ENCODE peak calls at places on chromosomes 11 and 22, in nine cellular contexts. One of them, this sample, is unnamed.
A peak's percentile ranks its signal among the peaks of the same experiment; 100 is the strongest.

GRCh38 chr11:2652362-2652761 is 47.4 kb downstream of the KCNQ1OT1 start:
- DNase-seq in PC-3: no peak
- DNase-seq in kidney: peak; percentile 29
- DNase-seq in stomach: no peak
- DNase-seq in AG10803: no peak
- DNase-seq in GM10248: no peak
- DNase-seq in endothelial cell: no peak
- DNase-seq in RWPE1: no peak
- DNase-seq in fibroblast of lung: no peak
- DNase-seq in this sample: no peak

GRCh38 chr11:13269775-13270174 is 7.8 kb upstream of the BMAL1 start:
- DNase-seq in fibroblast of lung: no peak
- DNase-seq in AG10803: no peak
- DNase-seq in endothelial cell: no peak
- DNase-seq in stomach: no peak
- DNase-seq in kidney: no peak
- DNase-seq in GM10248: no peak
- DNase-seq in PC-3: peak; percentile 40
- DNase-seq in RWPE1: peak; percentile 16
- DNase-seq in this sample: peak; percentile 75

GRCh38 chr11:87097582-87097981 is 59.8 kb downstream of the TMEM135 start:
- DNase-seq in kidney: no peak
- DNase-seq in GM10248: peak; percentile 66
- DNase-seq in PC-3: peak; percentile 76
- DNase-seq in fibroblast of lung: peak; percentile 29
- DNase-seq in stomach: peak; percentile 57
- DNase-seq in AG10803: peak; percentile 15
- DNase-seq in RWPE1: peak; percentile 31
- DNase-seq in endothelial cell: peak; percentile 55
- DNase-seq in this sample: peak; percentile 51

GRCh38 chr11:57406337-57406904 is 16.0 kb upstream of the PRG2 start:
- DNase-seq in fibroblast of lung: peak; percentile 17
- DNase-seq in AG10803: peak; percentile 11
- DNase-seq in RWPE1: no peak
- DNase-seq in PC-3: peak; percentile 54
- DNase-seq in kidney: no peak
- DNase-seq in GM10248: peak; percentile 60
- DNase-seq in stomach: no peak
- DNase-seq in endothelial cell: no peak
- DNase-seq in this sample: no peak

GRCh38 chr11:13332124-13332523 is 54.5 kb downstream of the BMAL1 start:
- DNase-seq in stomach: no peak
- DNase-seq in PC-3: no peak
- DNase-seq in kidney: no peak
- DNase-seq in GM10248: no peak
- DNase-seq in fibroblast of lung: no peak
- DNase-seq in AG10803: no peak
- DNase-seq in endothelial cell: no peak
- DNase-seq in RWPE1: no peak
- DNase-seq in this sample: no peak

GRCh38 chr11:119717839-119718534 is 11.0 kb downstream of the NECTIN1 start:
- DNase-seq in stomach: no peak
- DNase-seq in fibroblast of lung: no peak
- DNase-seq in endothelial cell: no peak
- DNase-seq in RWPE1: no peak
- DNase-seq in kidney: no peak
- DNase-seq in PC-3: no peak
- DNase-seq in AG10803: no peak
- DNase-seq in GM10248: no peak
- DNase-seq in this sample: no peak

GRCh38 chr11:128776434-128777284 is 82.8 kb downstream of the FLI1 start:
- DNase-seq in PC-3: peak; percentile 47
- DNase-seq in kidney: peak; percentile 89
- DNase-seq in endothelial cell: peak; percentile 49
- DNase-seq in GM10248: peak; percentile 61
- DNase-seq in RWPE1: no peak
- DNase-seq in fibroblast of lung: peak; percentile 47
- DNase-seq in AG10803: peak; percentile 15
- DNase-seq in stomach: peak; percentile 49
- DNase-seq in this sample: peak; percentile 34

GRCh38 chr11:534592-535518 is 521 bp downstream of the HRAS start:
- DNase-seq in stomach: peak; percentile 52
- DNase-seq in kidney: peak; percentile 83
- DNase-seq in endothelial cell: peak; percentile 18
- DNase-seq in fibroblast of lung: peak; percentile 9
- DNase-seq in GM10248: no peak
- DNase-seq in RWPE1: peak; percentile 79
- DNase-seq in PC-3: peak; percentile 42
- DNase-seq in AG10803: peak; percentile 25
- DNase-seq in this sample: peak; percentile 97

GRCh38 chr22:31286360-31287255 is 5.7 kb downstream of the PIK3IP1 start:
- DNase-seq in GM10248: no peak
- DNase-seq in AG10803: no peak
- DNase-seq in stomach: no peak
- DNase-seq in endothelial cell: no peak
- DNase-seq in kidney: no peak
- DNase-seq in RWPE1: no peak
- DNase-seq in PC-3: no peak
- DNase-seq in fibroblast of lung: no peak
- DNase-seq in this sample: no peak

GRCh38 chr22:30841264-30841663 is 127.3 kb downstream of the MORC2 start:
- DNase-seq in RWPE1: peak; percentile 69
- DNase-seq in PC-3: peak; percentile 19
- DNase-seq in fibroblast of lung: peak; percentile 37
- DNase-seq in AG10803: no peak
- DNase-seq in GM10248: no peak
- DNase-seq in endothelial cell: no peak
- DNase-seq in kidney: no peak
- DNase-seq in stomach: no peak
- DNase-seq in this sample: peak; percentile 99

GRCh38 chr11:69396051-69396947 is 85.2 kb upstream of the LINC01488 start:
- DNase-seq in endothelial cell: no peak
- DNase-seq in RWPE1: no peak
- DNase-seq in stomach: no peak
- DNase-seq in fibroblast of lung: no peak
- DNase-seq in AG10803: no peak
- DNase-seq in PC-3: no peak
- DNase-seq in kidney: peak; percentile 57
- DNase-seq in GM10248: no peak
- DNase-seq in this sample: no peak

GRCh38 chr11:1970956-1971355 is 23.8 kb downstream of the MRPL23 start:
- DNase-seq in PC-3: no peak
- DNase-seq in GM10248: no peak
- DNase-seq in endothelial cell: no peak
- DNase-seq in fibroblast of lung: no peak
- DNase-seq in RWPE1: no peak
- DNase-seq in stomach: no peak
- DNase-seq in AG10803: no peak
- DNase-seq in kidney: peak; percentile 17
- DNase-seq in this sample: no peak

GRCh38 chr11:27203077-27203476 is 159.9 kb downstream of the CCDC34 start:
- DNase-seq in endothelial cell: no peak
- DNase-seq in GM10248: no peak
- DNase-seq in RWPE1: no peak
- DNase-seq in kidney: no peak
- DNase-seq in stomach: no peak
- DNase-seq in fibroblast of lung: no peak
- DNase-seq in PC-3: no peak
- DNase-seq in AG10803: no peak
- DNase-seq in this sample: no peak

GRCh38 chr11:68009391-68010000 is 631 bp upstream of the ALDH3B1 start:
- DNase-seq in fibroblast of lung: peak; percentile 62
- DNase-seq in stomach: no peak
- DNase-seq in endothelial cell: no peak
- DNase-seq in kidney: peak; percentile 56
- DNase-seq in GM10248: no peak
- DNase-seq in PC-3: peak; percentile 67
- DNase-seq in AG10803: peak; percentile 55
- DNase-seq in RWPE1: no peak
- DNase-seq in this sample: peak; percentile 30
- TF ChIP-seq CTCF in fibroblast of lung: peak; percentile 30
- TF ChIP-seq CTCF in stomach: no peak
- TF ChIP-seq CTCF in endothelial cell: no peak
- TF ChIP-seq CTCF in kidney: peak; percentile 10
- TF ChIP-seq CTCF in GM10248: peak; percentile 46
- TF ChIP-seq CTCF in PC-3: peak; percentile 65
- TF ChIP-seq CTCF in AG10803: peak; percentile 42
- TF ChIP-seq CTCF in RWPE1: peak; percentile 56
- TF ChIP-seq CTCF in this sample: peak; percentile 16

GRCh38 chr11:67043572-67044329 is 12.9 kb upstream of the RHOD start:
- DNase-seq in fibroblast of lung: no peak
- DNase-seq in GM10248: no peak
- DNase-seq in RWPE1: no peak
- DNase-seq in PC-3: no peak
- DNase-seq in stomach: no peak
- DNase-seq in endothelial cell: no peak
- DNase-seq in kidney: no peak
- DNase-seq in AG10803: no peak
- DNase-seq in this sample: no peak

GRCh38 chr11:67041602-67042001 is 15.0 kb upstream of the RHOD start:
- DNase-seq in RWPE1: no peak
- DNase-seq in fibroblast of lung: no peak
- DNase-seq in GM10248: no peak
- DNase-seq in kidney: no peak
- DNase-seq in PC-3: no peak
- DNase-seq in endothelial cell: no peak
- DNase-seq in stomach: no peak
- DNase-seq in AG10803: no peak
- DNase-seq in this sample: no peak

GRCh38 chr11:67048515-67048914 is 8.1 kb upstream of the RHOD start:
- DNase-seq in PC-3: no peak
- DNase-seq in RWPE1: no peak
- DNase-seq in AG10803: peak; percentile 74
- DNase-seq in GM10248: no peak
- DNase-seq in kidney: no peak
- DNase-seq in fibroblast of lung: no peak
- DNase-seq in endothelial cell: no peak
- DNase-seq in stomach: no peak
- DNase-seq in this sample: no peak

GRCh38 chr11:67044496-67044895 is 12.2 kb upstream of the RHOD start:
- DNase-seq in AG10803: no peak
- DNase-seq in PC-3: no peak
- DNase-seq in GM10248: no peak
- DNase-seq in kidney: no peak
- DNase-seq in endothelial cell: no peak
- DNase-seq in stomach: no peak
- DNase-seq in fibroblast of lung: no peak
- DNase-seq in RWPE1: no peak
- DNase-seq in this sample: no peak

GRCh38 chr11:67045314-67045713 is 11.3 kb upstream of the RHOD start:
- DNase-seq in RWPE1: peak; percentile 88
- DNase-seq in fibroblast of lung: peak; percentile 85
- DNase-seq in PC-3: peak; percentile 90
- DNase-seq in stomach: no peak
- DNase-seq in GM10248: peak; percentile 74
- DNase-seq in AG10803: peak; percentile 62
- DNase-seq in kidney: no peak
- DNase-seq in endothelial cell: no peak
- DNase-seq in this sample: peak; percentile 94
- TF ChIP-seq CTCF in RWPE1: no peak
- TF ChIP-seq CTCF in fibroblast of lung: no peak
- TF ChIP-seq CTCF in PC-3: peak; percentile 49
- TF ChIP-seq CTCF in stomach: no peak
- TF ChIP-seq CTCF in GM10248: no peak
- TF ChIP-seq CTCF in AG10803: no peak
- TF ChIP-seq CTCF in kidney: no peak
- TF ChIP-seq CTCF in endothelial cell: no peak
- TF ChIP-seq CTCF in this sample: no peak

DNA sequence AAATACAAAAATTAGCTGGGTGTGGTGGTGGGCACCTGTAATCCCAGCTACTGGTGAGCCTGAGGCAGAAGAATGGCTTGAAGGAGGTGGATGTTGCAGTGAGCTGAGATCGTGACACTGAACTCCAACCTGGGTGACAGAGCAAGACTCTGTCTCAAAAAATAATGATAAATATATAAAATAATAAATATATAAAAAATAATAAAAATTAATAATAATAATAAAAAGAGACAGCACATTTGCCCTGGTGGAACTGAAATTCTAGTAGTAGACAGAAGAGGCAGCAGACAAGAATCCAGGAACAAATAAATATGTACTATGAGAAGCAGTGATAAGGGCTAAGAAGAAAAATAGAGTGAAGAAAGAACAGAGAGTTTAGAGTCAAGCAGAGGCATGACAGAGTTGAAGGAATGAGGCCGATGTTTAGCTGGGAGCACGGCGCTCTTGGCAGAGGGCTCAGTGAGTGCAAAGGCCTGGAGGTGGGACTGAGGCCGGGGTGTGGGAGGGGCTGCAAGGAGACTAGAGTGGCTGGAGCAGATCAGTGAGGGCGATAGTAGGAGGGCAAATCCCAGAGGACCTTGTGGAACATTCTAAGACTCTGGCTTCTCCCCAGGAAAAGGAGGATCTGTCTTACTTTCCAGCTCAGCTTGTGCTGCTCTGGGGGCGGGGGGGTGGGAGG is 410.3 kb downstream of the MN1 start:
- DNase-seq in kidney: peak; percentile 91
- DNase-seq in PC-3: no peak
- DNase-seq in RWPE1: no peak
- DNase-seq in fibroblast of lung: no peak
- DNase-seq in endothelial cell: no peak
- DNase-seq in GM10248: no peak
- DNase-seq in stomach: no peak
- DNase-seq in AG10803: no peak
- DNase-seq in this sample: no peak
- TF ChIP-seq CTCF in kidney: no peak
- TF ChIP-seq CTCF in PC-3: no peak
- TF ChIP-seq CTCF in RWPE1: no peak
- TF ChIP-seq CTCF in fibroblast of lung: no peak
- TF ChIP-seq CTCF in endothelial cell: no peak
- TF ChIP-seq CTCF in GM10248: no peak
- TF ChIP-seq CTCF in stomach: no peak
- TF ChIP-seq CTCF in AG10803: no peak
- TF ChIP-seq CTCF in this sample: no peak

GRCh38 chr22:39303892-39304671 is 15.3 kb downstream of the RPL3 start:
- DNase-seq in RWPE1: no peak
- DNase-seq in fibroblast of lung: no peak
- DNase-seq in stomach: no peak
- DNase-seq in kidney: no peak
- DNase-seq in AG10803: no peak
- DNase-seq in endothelial cell: no peak
- DNase-seq in PC-3: no peak
- DNase-seq in GM10248: no peak
- DNase-seq in this sample: no peak

GRCh38 chr22:39303358-39303757 is 16.1 kb downstream of the RPL3 start:
- DNase-seq in RWPE1: no peak
- DNase-seq in stomach: no peak
- DNase-seq in PC-3: no peak
- DNase-seq in AG10803: no peak
- DNase-seq in fibroblast of lung: no peak
- DNase-seq in GM10248: no peak
- DNase-seq in kidney: no peak
- DNase-seq in endothelial cell: no peak
- DNase-seq in this sample: no peak

GRCh38 chr22:39308614-39309363 is 10.6 kb downstream of the RPL3 start:
- DNase-seq in stomach: peak; percentile 59
- DNase-seq in GM10248: no peak
- DNase-seq in endothelial cell: no peak
- DNase-seq in RWPE1: peak; percentile 73
- DNase-seq in kidney: no peak
- DNase-seq in fibroblast of lung: peak; percentile 98
- DNase-seq in AG10803: peak; percentile 95
- DNase-seq in PC-3: peak; percentile 89
- DNase-seq in this sample: peak; percentile 93

GRCh38 chr22:39309364-39309861 is 10.0 kb downstream of the RPL3 start:
- DNase-seq in RWPE1: peak; percentile 74
- DNase-seq in GM10248: no peak
- DNase-seq in endothelial cell: no peak
- DNase-seq in PC-3: no peak
- DNase-seq in fibroblast of lung: peak; percentile 16
- DNase-seq in stomach: no peak
- DNase-seq in AG10803: peak; percentile 77
- DNase-seq in kidney: no peak
- DNase-seq in this sample: peak; percentile 74

GRCh38 chr22:39306456-39307361 is 12.7 kb downstream of the RPL3 start:
- DNase-seq in PC-3: peak; percentile 35
- DNase-seq in kidney: no peak
- DNase-seq in stomach: peak; percentile 51
- DNase-seq in fibroblast of lung: peak; percentile 18
- DNase-seq in GM10248: no peak
- DNase-seq in endothelial cell: peak; percentile 55
- DNase-seq in AG10803: no peak
- DNase-seq in RWPE1: no peak
- DNase-seq in this sample: peak; percentile 46
- TF ChIP-seq CTCF in PC-3: peak; percentile 47
- TF ChIP-seq CTCF in kidney: peak; percentile 5
- TF ChIP-seq CTCF in stomach: no peak
- TF ChIP-seq CTCF in fibroblast of lung: peak; percentile 33
- TF ChIP-seq CTCF in GM10248: peak; percentile 47
- TF ChIP-seq CTCF in endothelial cell: peak; percentile 43
- TF ChIP-seq CTCF in AG10803: peak; percentile 19
- TF ChIP-seq CTCF in RWPE1: no peak
- TF ChIP-seq CTCF in this sample: peak; percentile 29

This sample was measured in epithelial cell of esophagus.